ENCODE peak calls at places on chromosome 17, in nine cellular contexts. D, F, B, J, E, U, X, V and A are unnamed samples.

GRCh38 chr17:4892499-4893221 is 6.7 kb upstream of the C17orf107 start:
- DNase-seq in D (no peak), F (no peak), B (no peak), J (no peak), E (no peak), U (no peak), X (no peak), V (no peak), A (no peak)

GRCh38 chr17:79616801-79617200 is 6.0 kb upstream of the RBFOX3 start:
- DNase-seq in D (no peak), F (no peak), B (no peak), J (no peak), E (no peak), U (no peak), X (no peak), V (no peak), A (no peak)

GRCh38 chr17:76391200-76391715 is 6.8 kb downstream of the SPHK1 start:
- DNase-seq in D (no peak), F (no peak), B (no peak), J (no peak), E (no peak), U (no peak), X (no peak), V (no peak), A (no peak)

GRCh38 chr17:74049167-74049797 is 154.2 kb upstream of the RPL38 start:
- DNase-seq in D (no peak), F (no peak), B (no peak), J (no peak), E (no peak), U (no peak), X (no peak), V (no peak), A (no peak)

GRCh38 chr17:44108440-44109311 is 14.8 kb downstream of the HDAC5 start:
- DNase-seq in D (no peak), F (no peak), B (peak), J (peak), E (peak), U (peak), X (no peak), V (no peak), A (no peak)

GRCh38 chr17:40564195-40564882 is 933 bp downstream of the CCR7 start:
- DNase-seq in D (no peak), F (no peak), B (no peak), J (no peak), E (no peak), U (no peak), X (no peak), V (no peak), A (no peak)

GRCh38 chr17:56297142-56297541 is 143.9 kb downstream of the ANKFN1 start:
- DNase-seq in D (no peak), F (no peak), B (no peak), J (no peak), E (peak), U (peak), X (no peak), V (no peak), A (no peak)

GRCh38 chr17:39867891-39868553 is at the start of gene ZPBP2:
- DNase-seq in D (no peak), F (peak), B (no peak), J (no peak), E (no peak), U (no peak), X (peak), V (no peak), A (no peak)

GRCh38 chr17:78895322-78895721 is 7.7 kb downstream of the CEP295NL start:
- DNase-seq in D (no peak), F (no peak), B (peak), J (no peak), E (no peak), U (no peak), X (no peak), V (no peak), A (no peak)

GRCh38 chr17:69573396-69573795 is 158.9 kb downstream of the MAP2K6 start:
- DNase-seq in D (no peak), F (no peak), B (no peak), J (no peak), E (no peak), U (no peak), X (no peak), V (no peak), A (no peak)

GRCh38 chr17:42698736-42699414 is 16.5 kb downstream of the CNTNAP1 start:
- DNase-seq in D (no peak), F (no peak), B (peak), J (peak), E (peak), U (no peak), X (no peak), V (no peak), A (no peak)

GRCh38 chr17:42428141-42428944 is 5.3 kb upstream of the CAVIN1 start:
- DNase-seq in D (no peak), F (no peak), B (peak), J (no peak), E (peak), U (peak), X (no peak), V (peak), A (peak)

GRCh38 chr17:8875957-8876356 is 8.5 kb upstream of the PIK3R6 start:
- DNase-seq in D (no peak), F (no peak), B (no peak), J (no peak), E (no peak), U (no peak), X (no peak), V (no peak), A (no peak)

GRCh38 chr17:42111901-42112551 is 488 bp downstream of the DHX58 start:
- DNase-seq in D (no peak), F (no peak), B (no peak), J (no peak), E (peak), U (no peak), X (no peak), V (no peak), A (peak)

GRCh38 chr17:38712593-38712992 is 7.5 kb downstream of the MLLT6 start:
- DNase-seq in D (no peak), F (no peak), B (no peak), J (no peak), E (no peak), U (no peak), X (no peak), V (no peak), A (no peak)